ENCODE peak calls at places on chromosomes 13 and 19, in nine cellular contexts. J, T, E, K, V, M, Q, C and O are unnamed samples.

GRCh38 chr13:23349127-23349897 is 84.2 kb downstream of the SACS start:
- DNase-seq in C (no peak), E (no peak), V (no peak), M (peak), Q (peak), J (no peak), T (no peak), K (peak), O (no peak)

GRCh38 chr13:110197041-110197440 is 109.9 kb downstream of the COL4A1 start:
- DNase-seq in M (peak), J (no peak), E (peak), Q (peak), V (no peak), C (peak), T (no peak), K (peak), O (no peak)

GRCh38 chr13:103238441-103238840 is 172.2 kb upstream of the SLC10A2 start:
- DNase-seq in V (no peak), T (no peak), M (no peak), J (no peak), K (no peak), C (no peak), Q (no peak), E (no peak), O (no peak)

GRCh38 chr13:52125547-52125946 is 3.3 kb downstream of the NEK5 start:
- DNase-seq in J (no peak), K (no peak), Q (no peak), E (no peak), T (no peak), C (no peak), M (no peak), V (no peak), O (no peak)

GRCh38 chr19:18650048-18650435 is 13.2 kb downstream of the KLHL26 start:
- DNase-seq in Q (no peak), K (peak), C (no peak), J (no peak), M (no peak), T (no peak), V (no peak), E (peak), O (no peak)

GRCh38 chr13:82717249-82717648 is 1165.0 kb downstream of the SLITRK1 start:
- DNase-seq in T (no peak), Q (peak), E (peak), C (no peak), M (peak), J (no peak), V (no peak), K (peak), O (no peak)

GRCh38 chr13:102983496-102983895 is 82.7 kb downstream of the SLC10A2 start:
- DNase-seq in J (no peak), Q (peak), M (no peak), T (no peak), V (no peak), E (no peak), K (peak), C (no peak), O (no peak)

GRCh38 chr13:52187029-52187423 is 27.6 kb upstream of the NEK3 start:
- DNase-seq in K (no peak), T (no peak), E (no peak), C (no peak), Q (no peak), J (no peak), M (no peak), V (no peak), O (no peak)

GRCh38 chr19:41398042-41398403 is 405 bp downstream of the BCKDHA start:
- DNase-seq in K (no peak), E (no peak), V (no peak), T (peak), M (no peak), J (no peak), Q (no peak), C (no peak), O (no peak)

GRCh38 chr19:46717716-46718143 is 816 bp upstream of the PRKD2 start:
- DNase-seq in M (no peak), T (no peak), C (no peak), E (no peak), V (no peak), J (no peak), K (no peak), Q (no peak), O (no peak)

GRCh38 chr19:403221-404036 is 5.5 kb downstream of the C2CD4C start:
- DNase-seq in T (no peak), M (no peak), K (no peak), V (no peak), C (no peak), Q (no peak), J (no peak), E (no peak), O (no peak)

GRCh38 chr13:30034448-30034795 is 184.0 kb upstream of the UBL3 start:
- DNase-seq in E (peak), M (peak), K (peak), J (no peak), T (no peak), Q (peak), C (no peak), V (no peak), O (no peak)

GRCh38 chr13:73810647-73811046 is 323.6 kb downstream of the KLF12 start:
- DNase-seq in K (peak), J (no peak), Q (no peak), E (no peak), V (no peak), T (no peak), C (no peak), M (no peak), O (no peak)

GRCh38 chr13:49429061-49429460 is 14.8 kb downstream of the CAB39L start:
- DNase-seq in T (no peak), E (no peak), Q (no peak), V (no peak), M (no peak), J (no peak), K (no peak), C (no peak), O (no peak)

GRCh38 chr19:30674656-30675055 is 302.5 kb downstream of the ZNF536 start:
- DNase-seq in Q (no peak), V (no peak), J (no peak), K (no peak), C (no peak), E (no peak), T (no peak), M (no peak), O (no peak)

GRCh38 chr19:35742121-35742724 is at the start of gene IGFLR1:
- DNase-seq in K (no peak), Q (no peak), E (no peak), C (no peak), M (no peak), J (no peak), V (no peak), T (no peak), O (no peak)

GRCh38 chr19:51552996-51553725 is 17.9 kb upstream of the ZNF175 start:
- DNase-seq in C (peak), Q (peak), K (peak), J (no peak), E (peak), V (peak), M (no peak), T (peak), O (peak)

GRCh38 chr13:42041017-42041683 is 7.3 kb upstream of the DGKH start:
- DNase-seq in C (peak), Q (no peak), T (peak), M (no peak), E (peak), J (no peak), V (peak), K (peak), O (no peak)

GRCh38 chr19:22327321-22327720 is 41.1 kb downstream of the ZNF729 start:
- DNase-seq in E (no peak), M (no peak), Q (no peak), V (no peak), K (no peak), J (no peak), T (no peak), C (no peak), O (no peak)

GRCh38 chr13:84653915-84654534 is 771.8 kb upstream of the SLITRK1 start:
- DNase-seq in J (no peak), M (no peak), V (no peak), Q (no peak), E (no peak), K (no peak), T (no peak), C (no peak), O (no peak)

GRCh38 chr13:39232999-39233398 is 194.7 kb downstream of the NHLRC3 start:
- DNase-seq in K (no peak), J (no peak), C (no peak), V (no peak), E (no peak), Q (no peak), M (no peak), T (no peak), O (no peak)

GRCh38 chr19:5690125-5690954 is at the start of gene RPL36:
- DNase-seq in M (peak), E (peak), T (peak), C (peak), J (peak), V (peak), K (peak), Q (peak), O (peak)

GRCh38 chr19:42480335-42481095 is 37.8 kb upstream of the CXCL17 start:
- DNase-seq in T (no peak), E (peak), C (peak), K (peak), M (no peak), J (no peak), Q (peak), V (peak), O (no peak)

GRCh38 chr19:12796146-12797071 is 5.1 kb downstream of the JUNB start:
- DNase-seq in M (no peak), E (peak), J (no peak), V (peak), Q (peak), T (peak), C (peak), K (peak), O (no peak)

GRCh38 chr13:99686944-99687382 is 185.7 kb downstream of the TM9SF2 start:
- DNase-seq in C (peak), V (no peak), Q (no peak), M (no peak), T (peak), E (no peak), K (no peak), J (no peak), O (no peak)

GRCh38 chr13:73782781-73783180 is 351.4 kb downstream of the KLF12 start:
- DNase-seq in C (no peak), J (no peak), E (no peak), T (peak), V (no peak), K (no peak), M (no peak), Q (no peak), O (peak)

GRCh38 chr13:107028751-107029150 is 460.8 kb upstream of the ARGLU1 start:
- DNase-seq in M (no peak), C (no peak), J (no peak), Q (no peak), V (no peak), K (no peak), T (no peak), E (no peak), O (no peak)

GRCh38 chr13:38814331-38814730 is 127.5 kb downstream of the FREM2 start:
- DNase-seq in T (no peak), M (no peak), E (no peak), Q (no peak), V (peak), J (no peak), K (no peak), C (no peak), O (no peak)

GRCh38 chr19:35712910-35713845 is 4.6 kb upstream of the KMT2B start:
- DNase-seq in M (no peak), E (no peak), V (no peak), C (peak), J (no peak), T (no peak), K (peak), Q (no peak), O (no peak)

GRCh38 chr13:66673401-66673800 is 556.7 kb downstream of the PCDH9 start:
- DNase-seq in J (no peak), Q (peak), M (peak), V (no peak), E (peak), T (no peak), C (no peak), K (peak), O (peak)

GRCh38 chr19:5172859-5173577 is 167.6 kb downstream of the PTPRS start:
- DNase-seq in T (no peak), V (no peak), J (peak), C (peak), Q (peak), K (peak), M (peak), E (peak), O (peak)

GRCh38 chr19:55676384-55676783 is 1.4 kb downstream of the EPN1 start:
- DNase-seq in J (no peak), Q (peak), E (peak), T (no peak), V (peak), M (no peak), K (peak), C (no peak), O (no peak)

GRCh38 chr19:43465468-43466120 is at the start of gene LYPD3:
- DNase-seq in E (peak), C (peak), M (no peak), Q (peak), T (peak), V (no peak), K (peak), J (no peak), O (no peak)

GRCh38 chr19:46599716-46600392 is 1.3 kb upstream of the CALM3 start:
- DNase-seq in Q (no peak), V (no peak), K (no peak), E (no peak), C (no peak), J (no peak), M (no peak), T (no peak), O (no peak)

GRCh38 chr13:102800145-102801041 is 1.5 kb downstream of the BIVM start:
- DNase-seq in Q (peak), T (peak), K (peak), C (peak), M (peak), V (peak), J (peak), E (peak), O (peak)

GRCh38 chr13:21074601-21075302 is 13.4 kb upstream of the LATS2 start:
- DNase-seq in C (no peak), Q (no peak), V (no peak), J (no peak), T (no peak), E (no peak), M (no peak), K (peak), O (no peak)

GRCh38 chr13:98411617-98412310 is 165.1 kb downstream of the STK24 start:
- DNase-seq in T (no peak), Q (no peak), J (no peak), K (no peak), M (no peak), E (no peak), V (no peak), C (no peak), O (no peak)

GRCh38 chr19:10251792-10252694 is at the start of gene MRPL4:
- DNase-seq in C (peak), J (peak), E (peak), T (peak), Q (peak), V (peak), M (peak), K (peak), O (peak)
- TF ChIP-seq CTCF in C (no peak), J (no peak), E (no peak), T (no peak), Q (no peak), V (no peak), M (no peak), K (no peak), O (no peak)

GRCh38 chr19:14147797-14148605 is 11.6 kb upstream of the ASF1B start:
- DNase-seq in V (peak), T (peak), K (peak), M (no peak), J (no peak), E (peak), Q (peak), C (peak), O (peak)
- H3K4me3 ChIP-seq in V (no peak), T (no peak), K (no peak), M (no peak), J (no peak), E (no peak), Q (no peak), C (no peak), O (no peak)

GRCh38 chr19:1768248-1768647 is 14.9 kb downstream of the ONECUT3 start:
- DNase-seq in T (peak), K (peak), J (no peak), C (no peak), V (no peak), Q (no peak), M (no peak), E (no peak), O (no peak)
- TF ChIP-seq CTCF in T (peak), K (no peak), J (no peak), C (no peak), V (no peak), Q (peak), M (peak), E (peak), O (peak)

DNA sequence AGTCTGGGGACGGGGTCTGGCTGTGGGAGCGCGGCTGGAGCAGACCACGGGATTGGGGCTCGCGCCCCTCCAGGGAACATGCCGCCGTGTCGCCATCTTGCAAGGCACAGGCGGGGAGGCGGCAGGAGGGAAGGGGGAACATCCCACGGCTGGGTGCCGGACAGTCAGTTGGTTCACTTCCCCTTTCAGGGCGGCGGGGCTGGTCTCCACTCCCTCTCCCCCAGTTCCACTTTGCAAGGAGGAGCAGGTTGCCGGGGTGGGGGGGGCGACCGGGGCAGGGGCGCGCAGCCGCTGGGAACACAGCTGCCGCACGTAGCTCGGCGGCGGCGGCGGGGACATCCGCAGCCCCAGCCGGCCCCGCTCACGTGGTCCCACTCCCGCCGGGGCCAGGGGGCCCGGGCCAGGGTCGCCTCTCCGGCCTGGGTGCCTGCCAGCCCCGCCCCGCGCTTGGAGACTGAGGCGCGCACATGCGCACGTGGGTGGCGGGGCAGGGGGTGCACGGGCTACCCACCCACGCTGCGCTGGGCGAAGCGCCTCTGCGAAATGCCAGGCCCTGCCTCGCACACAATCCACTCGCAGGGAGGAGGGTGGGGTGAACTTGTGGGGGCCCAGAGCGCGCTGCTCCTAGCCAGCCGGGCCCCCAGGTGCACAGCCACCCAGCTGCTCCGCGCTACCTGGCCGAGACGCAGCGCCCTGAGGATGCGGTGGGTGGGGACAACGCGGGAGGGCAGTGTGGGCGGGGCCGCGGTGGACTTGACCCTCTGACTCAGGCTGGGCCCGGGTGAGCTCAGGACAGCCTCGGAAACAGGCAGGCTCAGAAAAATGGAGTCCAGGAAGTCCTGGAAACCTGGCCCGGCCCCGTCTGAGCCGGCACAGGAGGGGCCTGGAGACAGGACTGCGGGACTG is 6.4 kb downstream of the KLF16 start:
- DNase-seq in K (peak), V (peak), Q (peak), J (no peak), T (peak), E (peak), M (no peak), C (peak), O (no peak)
- H3K4me3 ChIP-seq in K (peak), V (no peak), Q (peak), J (peak), T (peak), E (peak), M (peak), C (peak), O (peak)

DNA sequence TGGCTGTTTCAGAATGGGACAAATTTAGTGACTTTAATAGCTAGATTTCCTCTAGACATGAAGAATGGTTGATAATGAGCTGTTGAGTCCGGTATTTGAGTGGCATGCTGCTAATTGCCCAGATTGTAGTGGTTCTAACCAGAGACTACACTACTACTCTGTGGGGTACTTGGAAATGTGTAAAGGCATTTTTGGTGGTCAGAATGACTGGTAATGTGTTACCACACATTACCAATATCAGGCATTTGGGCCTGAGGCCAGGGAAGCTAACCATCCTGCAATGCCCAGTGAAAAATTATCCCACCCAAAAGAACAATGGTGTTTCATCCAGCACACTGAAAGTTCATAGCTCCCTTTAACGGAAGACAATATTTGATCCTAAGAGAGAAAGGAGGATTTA is 17.5 kb upstream of the N4BP2L1 start:
- DNase-seq in C (no peak), J (no peak), V (no peak), T (no peak), E (no peak), Q (no peak), K (no peak), M (no peak), O (no peak)
- TF ChIP-seq CTCF in C (no peak), J (no peak), V (no peak), T (no peak), E (no peak), Q (no peak), K (no peak), M (no peak), O (no peak)

DNA sequence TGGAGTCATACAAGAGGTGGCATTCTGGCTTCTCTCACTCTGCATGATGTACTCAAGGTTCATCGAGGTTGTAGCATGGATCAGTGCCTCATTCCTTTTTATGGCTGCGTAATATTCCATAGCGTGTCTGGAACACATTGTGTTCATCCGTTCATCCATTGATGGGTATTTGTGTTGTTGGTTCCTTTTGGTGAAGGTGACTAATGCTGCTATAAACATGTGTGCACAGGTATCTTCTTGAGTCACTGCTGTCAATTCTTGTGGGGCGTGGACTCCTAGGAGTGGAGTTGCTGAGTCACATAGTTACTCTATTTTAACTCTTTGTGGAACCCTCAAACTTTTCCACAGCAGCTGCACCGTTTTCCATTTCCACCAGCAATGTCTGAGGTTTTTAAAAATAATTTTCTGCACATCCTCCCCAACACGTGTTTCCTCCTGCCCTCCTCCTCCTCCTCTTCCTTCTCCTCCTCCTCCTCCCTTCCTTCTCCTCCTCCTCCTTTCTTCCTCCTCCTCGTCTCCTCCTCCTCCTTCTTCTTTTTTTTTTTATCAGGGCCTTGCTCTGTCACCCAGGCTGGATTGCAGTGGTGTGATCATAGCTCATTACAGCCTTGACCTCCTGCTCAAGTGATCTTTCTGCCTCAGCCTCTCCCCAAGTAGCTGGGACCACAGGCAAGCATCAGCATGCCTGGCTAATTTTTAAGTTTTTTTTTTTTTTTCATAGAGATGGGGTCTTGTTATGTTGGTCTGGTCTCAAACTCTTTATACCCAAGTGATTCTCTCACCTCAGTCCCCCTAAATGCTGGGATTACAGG is 2.0 kb upstream of the TMEM221 start:
- DNase-seq in T (no peak), J (no peak), V (no peak), M (no peak), Q (no peak), E (no peak), C (peak), K (no peak), O (no peak)
- H3K4me3 ChIP-seq in T (no peak), J (no peak), V (no peak), M (no peak), Q (no peak), E (no peak), C (no peak), K (no peak), O (no peak)

DNA sequence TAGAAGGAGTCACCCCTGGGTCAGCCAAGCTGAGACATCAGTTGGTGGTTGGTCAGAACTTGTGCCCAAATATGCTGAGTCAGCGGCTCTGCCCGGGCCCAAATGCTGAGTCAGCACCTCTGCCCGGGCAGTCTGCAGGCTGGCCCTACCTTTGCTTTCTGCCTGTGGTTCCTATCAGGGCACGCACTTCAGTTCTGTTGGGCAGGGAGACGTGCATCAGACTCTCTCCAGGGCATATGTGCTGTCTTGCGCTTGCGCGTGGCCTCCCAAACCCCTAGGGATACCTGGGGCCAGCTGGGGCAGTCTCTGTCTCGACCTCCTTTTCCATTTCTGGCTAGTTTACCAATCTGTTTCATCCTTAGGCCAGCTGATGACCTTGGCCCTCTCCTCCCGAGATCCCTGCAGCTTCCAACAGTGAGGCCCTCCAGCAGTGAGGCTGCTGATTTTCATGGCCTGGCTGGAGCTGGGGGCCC is 24.4 kb upstream of the LDLR start:
- DNase-seq in E (no peak), Q (no peak), C (no peak), K (peak), V (peak), M (no peak), T (no peak), J (no peak), O (no peak)
- TF ChIP-seq CTCF in E (no peak), Q (no peak), C (no peak), K (no peak), V (no peak), M (no peak), T (no peak), J (no peak), O (no peak)